ENCODE peak calls at places on chromosomes 13 and 19, in ten cellular contexts. Z, U, J, R, G, Q, H, Y, W and F are unnamed samples.

GRCh38 chr13:49641810-49642291 is 13.5 kb downstream of the ARL11 start:
- DNase-seq in U (no peak), Q (peak), Z (peak), Y (no peak), J (no peak), W (peak), R (no peak), H (no peak), G (peak), F (peak)

GRCh38 chr19:19628499-19629134 is 597 bp upstream of the LPAR2 start:
- DNase-seq in Q (peak), R (peak), W (no peak), Z (peak), U (peak), Y (no peak), J (peak), H (peak), G (peak), F (no peak)

GRCh38 chr13:44710576-44710975 is 134.4 kb upstream of the TSC22D1 start:
- DNase-seq in H (peak), G (no peak), Z (peak), W (no peak), R (no peak), U (peak), Y (no peak), Q (peak), J (no peak), F (no peak)

GRCh38 chr13:33290421-33290965 is 4.9 kb upstream of the STARD13 start:
- DNase-seq in H (no peak), Y (no peak), J (no peak), W (no peak), Z (no peak), G (no peak), U (no peak), R (no peak), Q (no peak), F (no peak)

GRCh38 chr13:31914843-31915242 is 116.7 kb upstream of the FRY start:
- DNase-seq in R (no peak), G (no peak), Z (no peak), Q (no peak), Y (no peak), J (no peak), U (no peak), H (no peak), W (no peak), F (no peak)

GRCh38 chr19:29372921-29373797 is 152.6 kb upstream of the VSTM2B start:
- DNase-seq in W (no peak), G (no peak), J (no peak), R (no peak), U (no peak), Y (no peak), H (no peak), Q (no peak), Z (no peak), F (no peak)

GRCh38 chr13:63012016-63012415 is 1596.4 kb upstream of the PCDH20 start:
- DNase-seq in Z (no peak), Y (no peak), H (no peak), G (no peak), R (no peak), J (no peak), W (no peak), Q (no peak), U (no peak), F (no peak)

GRCh38 chr13:98343461-98343860 is 166.4 kb upstream of the RNF113B start:
- DNase-seq in U (no peak), R (no peak), Z (no peak), H (no peak), Y (no peak), G (no peak), W (no peak), J (no peak), Q (no peak), F (no peak)

GRCh38 chr13:102830646-102831045 is 15.2 kb upstream of the ERCC5 start:
- DNase-seq in Q (no peak), G (peak), Z (no peak), R (no peak), Y (no peak), U (no peak), W (peak), H (no peak), J (no peak), F (no peak)

GRCh38 chr13:24997367-24997967 is 98.5 kb upstream of the PABPC3 start:
- DNase-seq in J (peak), Z (peak), U (no peak), R (no peak), G (no peak), Y (peak), W (no peak), H (peak), Q (peak), F (no peak)

GRCh38 chr13:112346899-112347229 is 29.3 kb upstream of the SPACA7 start:
- DNase-seq in Q (no peak), H (no peak), U (no peak), R (no peak), J (no peak), Y (no peak), G (no peak), Z (no peak), W (no peak), F (no peak)

GRCh38 chr13:97359181-97360057 is 74.5 kb upstream of the RAP2A start:
- DNase-seq in H (peak), R (peak), Y (peak), J (peak), G (no peak), Z (peak), W (no peak), Q (peak), U (peak), F (no peak)